ENCODE peak calls at places on chromosome 16, in six cellular contexts. N, D, B, I, Z and R are unnamed samples. For H3K4me1, the result is how much of the 10 kb centered on the place peaks cover.

GRCh38 chr16:73214825-73215481 is 167.0 kb upstream of the ZFHX3 start:
- ATAC-seq in Z (peak), B (no peak), D (no peak), N (no peak), I (no peak), R (peak)

GRCh38 chr16:16120044-16120381 is 103.3 kb downstream of the ABCC6 start:
- ATAC-seq in D (no peak), Z (no peak), I (no peak), N (no peak), B (no peak), R (no peak)

GRCh38 chr16:50567651-50568050 is 19.5 kb downstream of the NKD1 start:
- ATAC-seq in I (no peak), Z (no peak), N (no peak), D (no peak), B (no peak), R (no peak)

GRCh38 chr16:69744363-69745231 is 10.1 kb downstream of the NOB1 start:
- ATAC-seq in I (no peak), N (no peak), Z (no peak), B (no peak), D (no peak), R (no peak)

GRCh38 chr16:72815348-72816318 is 232.3 kb downstream of the ZFHX3 start:
- ATAC-seq in D (peak), I (no peak), B (no peak), Z (no peak), N (no peak), R (no peak)

GRCh38 chr16:21598676-21599157 is 660 bp upstream of the METTL9 start:
- ATAC-seq in D (peak), B (peak), I (peak), N (peak), Z (peak), R (no peak)

GRCh38 chr16:31001507-31002251 is 8.8 kb downstream of the STX1B start:
- ATAC-seq in D (no peak), Z (no peak), N (no peak), I (peak), B (no peak), R (no peak)

GRCh38 chr16:85921026-85921425 is 22.1 kb downstream of the IRF8 start:
- ATAC-seq in N (no peak), D (no peak), B (no peak), Z (no peak), I (no peak), R (no peak)

GRCh38 chr16:78506372-78507193 is 407.1 kb downstream of the WWOX start:
- ATAC-seq in I (peak), Z (no peak), N (no peak), D (no peak), B (no peak), R (no peak)

GRCh38 chr16:8632675-8633182 is 11.2 kb downstream of the METTL22 start:
- ATAC-seq in N (no peak), Z (peak), B (no peak), D (no peak), I (no peak), R (peak)

GRCh38 chr16:79307214-79307613 is 293.3 kb downstream of the MAF start:
- ATAC-seq in N (no peak), I (no peak), Z (peak), D (no peak), B (no peak), R (peak)

GRCh38 chr16:17258848-17259713 is 211.7 kb downstream of the XYLT1 start:
- ATAC-seq in I (peak), N (no peak), Z (peak), D (peak), B (peak), R (peak)

GRCh38 chr16:15502041-15502725 is 67.8 kb downstream of the BMERB1 start:
- ATAC-seq in N (peak), B (peak), I (peak), Z (peak), D (no peak), R (peak)

GRCh38 chr16:89406277-89406888 is 84.0 kb downstream of the ANKRD11 start:
- ATAC-seq in B (peak), Z (no peak), N (no peak), D (no peak), I (peak), R (no peak)
- TF ChIP-seq POLR2AphosphoS5 in B (no peak), Z (no peak), N (no peak), D (no peak), I (no peak), R (no peak)

GRCh38 chr16:58466396-58466795 is 33.5 kb upstream of the NDRG4 start:
- ATAC-seq in B (no peak), Z (no peak), I (no peak), N (no peak), D (no peak), R (no peak)

GRCh38 chr16:58465817-58466216 is 34.1 kb upstream of the NDRG4 start:
- ATAC-seq in B (no peak), I (no peak), D (no peak), Z (no peak), N (no peak), R (no peak)

GRCh38 chr16:58462997-58463891 is 36.7 kb upstream of the NDRG4 start:
- ATAC-seq in I (peak), B (no peak), Z (peak), D (peak), N (peak), R (peak)

GRCh38 chr16:58464047-58464915 is 35.7 kb upstream of the NDRG4 start:
- ATAC-seq in B (no peak), N (peak), D (peak), I (peak), Z (peak), R (peak)

GRCh38 chr16:58464916-58465731 is 34.8 kb upstream of the NDRG4 start:
- ATAC-seq in N (peak), I (peak), B (no peak), D (no peak), Z (no peak), R (no peak)
- H3K4me1 ChIP-seq in N (under half), I (under half), B (under half), D (under half), Z (under half), R (under half)

DNA sequence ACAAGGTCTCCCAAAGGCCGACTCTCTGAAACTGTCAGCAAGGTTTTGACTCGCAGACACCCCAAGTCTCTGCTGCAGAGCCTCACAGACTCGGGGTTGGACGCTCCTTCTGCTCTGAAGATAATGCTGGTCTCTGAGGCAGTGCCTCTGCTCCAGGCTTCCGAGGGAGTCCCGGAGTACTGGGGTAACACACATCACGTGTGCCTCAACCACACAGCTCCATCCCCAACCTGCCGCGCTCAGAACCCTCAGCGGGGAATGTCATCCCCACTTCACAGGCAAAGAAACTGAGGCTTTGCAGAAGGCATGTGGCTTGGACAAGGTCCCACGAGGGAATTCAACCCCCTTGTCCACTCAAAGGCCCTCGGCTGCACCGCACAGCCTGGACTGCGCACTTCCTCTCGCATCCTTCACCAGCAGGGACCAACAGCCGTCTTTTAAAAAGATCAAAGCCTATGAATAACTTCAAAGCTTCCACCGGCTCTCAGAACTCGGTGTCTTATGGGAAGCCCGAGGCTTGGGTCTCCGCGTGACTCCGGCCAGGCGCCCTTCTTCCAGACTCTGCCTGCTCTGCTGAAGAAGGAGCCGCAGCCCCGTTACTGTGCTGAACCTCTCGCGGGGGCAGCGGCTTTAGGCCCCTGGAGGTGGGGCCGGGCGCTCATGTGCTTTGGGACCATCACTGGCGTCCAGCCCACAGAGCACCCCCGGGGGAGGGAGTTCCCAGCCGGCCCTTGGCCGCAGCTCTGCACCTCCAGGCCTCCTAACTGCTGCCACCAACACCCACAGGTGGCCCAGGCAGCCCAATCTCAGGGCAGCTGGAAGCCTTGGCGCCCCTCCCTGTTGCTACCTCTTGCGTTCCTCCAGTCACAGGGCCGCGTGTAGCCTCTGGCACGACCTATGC is 2.2 kb downstream of the TMEM204 start:
- ATAC-seq in B (no peak), Z (no peak), D (no peak), I (no peak), N (no peak), R (no peak)
- H3K27ac ChIP-seq in B (no peak), Z (peak), D (no peak), I (no peak), N (no peak), R (peak)

GRCh38 chr16:84532299-84532724 is 27.9 kb upstream of the MEAK7 start:
- ATAC-seq in I (no peak), Z (peak), N (peak), B (no peak), D (no peak), R (peak)
- TF ChIP-seq POLR2AphosphoS5 in I (no peak), Z (peak), N (no peak), B (no peak), D (no peak), R (peak)